ENCODE peak calls at places on chromosomes 7 and 10, in five cellular contexts. U is NCI-H2029; I is stimulated activated CD8-positive, alpha-beta memory T cell treated with anti-CD3 and anti-CD28 coated beads, Interleukin-15, amount 100 ng/mL, for 1 hour; W is activated naive CD8-positive, alpha-beta T cell treated with anti-CD3 and anti-CD28 coated beads, Interleukin-2, amount 50 U/mL, for 16 hours; K is OCI-M1. G is an unnamed sample.
A peak's percentile ranks its signal among the peaks of the same experiment; 100 is the strongest.

GRCh38 chr7:99036531-99037175 is 107.3 kb downstream of the SMURF1 start:
- DNase-seq in K (no peak), U (no peak), W (no peak), I (no peak), G (peak; percentile 68)

GRCh38 chr7:53811555-53812079 is 730.6 kb upstream of the VSTM2A start:
- DNase-seq in I (no peak), K (no peak), W (no peak), U (no peak), G (no peak)

GRCh38 chr7:74272305-74273038 is 16.7 kb upstream of the CLIP2 start:
- DNase-seq in I (no peak), W (no peak), U (no peak), K (peak; percentile 99), G (no peak)

GRCh38 chr7:114502454-114503254 is 88.0 kb downstream of the FOXP2 start:
- DNase-seq in K (no peak), I (no peak), W (no peak), U (peak; percentile 14), G (no peak)

GRCh38 chr7:134473861-134474291 is 15.0 kb upstream of the AKR1B1 start:
- DNase-seq in I (no peak), U (no peak), W (no peak), K (no peak), G (no peak)

GRCh38 chr10:60666221-60666620 is 112.1 kb upstream of the CDK1 start:
- DNase-seq in W (no peak), K (peak; percentile 42), U (no peak), I (no peak), G (no peak)

GRCh38 chr7:50725774-50726173 is 56.9 kb downstream of the GRB10 start:
- DNase-seq in K (no peak), W (no peak), I (no peak), U (no peak), G (no peak)

GRCh38 chr7:33425385-33425784 is 296.0 kb downstream of the BBS9 start:
- DNase-seq in W (no peak), U (no peak), K (no peak), I (no peak), G (no peak)

GRCh38 chr7:25858200-25858561 is 293.8 kb upstream of the NFE2L3 start:
- DNase-seq in W (no peak), K (no peak), I (no peak), U (no peak), G (no peak)

GRCh38 chr10:35928017-35928619 is 286.0 kb upstream of the FZD8 start:
- DNase-seq in W (no peak), I (no peak), U (no peak), K (no peak), G (no peak)

GRCh38 chr10:116848912-116849270 is 408 bp upstream of the ENO4 start:
- DNase-seq in K (no peak), W (no peak), I (no peak), U (no peak), G (no peak)

GRCh38 chr7:70857793-70858545 is 274.0 kb upstream of the GALNT17 start:
- DNase-seq in I (no peak), W (no peak), K (no peak), U (no peak), G (no peak)

GRCh38 chr7:146150153-146150552 is 33.6 kb downstream of the CNTNAP2 start:
- DNase-seq in W (no peak), K (peak; percentile 1), U (no peak), I (no peak), G (no peak)

GRCh38 chr7:20220824-20221547 is 3.8 kb upstream of the MACC1 start:
- DNase-seq in U (no peak), I (no peak), W (no peak), K (peak; percentile 71), G (no peak)

GRCh38 chr7:134184767-134185166 is 57.6 kb downstream of the LRGUK start:
- DNase-seq in U (no peak), I (no peak), K (no peak), W (no peak), G (no peak)